ENCODE peak calls at places on chromosomes 13 and 19, in four cellular contexts. I is left cardiac atrium, E is anterior cingulate cortex, B is NCI-H1694. K is an unnamed sample.

GRCh38 chr13:112868308-112868707 is 100.7 kb upstream of the MCF2L start:
- DNase-seq in B (no peak), I (no peak), E (no peak), K (no peak)

GRCh38 chr13:21741396-21741795 is 70.5 kb downstream of the FGF9 start:
- DNase-seq in I (no peak), B (no peak), E (no peak), K (no peak)

GRCh38 chr13:23963947-23964346 is 66.6 kb upstream of the C1QTNF9B start:
- DNase-seq in I (no peak), E (no peak), B (no peak), K (no peak)

GRCh38 chr19:6319376-6319775 is 14.0 kb downstream of the ACER1 start:
- DNase-seq in B (no peak), E (no peak), I (no peak), K (no peak)

GRCh38 chr13:72431981-72432617 is 295.3 kb downstream of the MZT1 start:
- DNase-seq in I (no peak), E (no peak), B (no peak), K (no peak)

GRCh38 chr13:94435604-94436226 is 43.8 kb downstream of the DCT start:
- DNase-seq in B (peak), I (no peak), E (no peak), K (peak)

GRCh38 chr19:52069653-52070052 is 21.0 kb upstream of the ZNF432 start:
- DNase-seq in I (no peak), E (no peak), B (no peak), K (no peak)

GRCh38 chr13:41974262-41974900 is 13.5 kb upstream of the VWA8 start:
- DNase-seq in I (no peak), E (no peak), B (no peak), K (no peak)

GRCh38 chr13:81017525-81018152 is 676.7 kb upstream of the SPRY2 start:
- DNase-seq in I (no peak), E (no peak), B (peak), K (peak)

GRCh38 chr13:75391432-75392100 is 90.4 kb downstream of the TBC1D4 start:
- DNase-seq in E (no peak), B (no peak), I (no peak), K (no peak)

GRCh38 chr13:81872581-81872980 is 1531.7 kb upstream of the SPRY2 start:
- DNase-seq in E (no peak), I (no peak), B (peak), K (no peak)

GRCh38 chr13:39612023-39612637 is 9.1 kb upstream of the LHFPL6 start:
- DNase-seq in B (peak), I (peak), E (peak), K (peak)

GRCh38 chr13:23889598-23890224 is 511 bp upstream of the MIPEP start:
- DNase-seq in B (no peak), I (no peak), E (no peak), K (no peak)

GRCh38 chr13:33206945-33207615 is 78.5 kb downstream of the STARD13 start:
- DNase-seq in I (no peak), E (no peak), B (no peak), K (no peak)

GRCh38 chr13:40251343-40252032 is 415.0 kb downstream of the FOXO1 start:
- DNase-seq in B (no peak), E (no peak), I (no peak), K (no peak)

GRCh38 chr13:97112451-97113152 is 109.5 kb upstream of the MBNL2 start:
- DNase-seq in E (no peak), I (no peak), B (no peak), K (no peak)

GRCh38 chr13:35016362-35017148 is 74.5 kb downstream of the NBEA start:
- DNase-seq in I (no peak), B (no peak), E (no peak), K (peak)

GRCh38 chr13:85241045-85241444 is 558.2 kb downstream of the SLITRK6 start:
- DNase-seq in E (no peak), B (no peak), I (no peak), K (no peak)

GRCh38 chr13:74770361-74770760 is 636.2 kb upstream of the KLF12 start:
- DNase-seq in E (no peak), I (no peak), B (no peak), K (no peak)

GRCh38 chr13:42807236-42807635 is 25.9 kb downstream of the FAM216B start:
- DNase-seq in E (no peak), B (no peak), I (no peak), K (no peak)

GRCh38 chr19:35380450-35381124 is 9.7 kb downstream of the GPR42 start:
- DNase-seq in B (no peak), E (no peak), I (no peak), K (no peak)

GRCh38 chr13:66171821-66172220 is 1058.3 kb downstream of the PCDH9 start:
- DNase-seq in B (peak), E (no peak), I (no peak), K (no peak)

GRCh38 chr19:4062576-4063368 is 3.9 kb downstream of the ZBTB7A start:
- DNase-seq in B (no peak), I (no peak), E (no peak), K (no peak)

GRCh38 chr19:37933965-37934364 is 27.0 kb downstream of the SIPA1L3 start:
- DNase-seq in E (no peak), B (peak), I (peak), K (no peak)

GRCh38 chr19:38047048-38047435 is 140.0 kb downstream of the SIPA1L3 start:
- DNase-seq in E (no peak), B (no peak), I (no peak), K (no peak)

GRCh38 chr19:10554760-10555612 is 10.8 kb downstream of the KRI1 start:
- DNase-seq in B (no peak), E (no peak), I (no peak), K (no peak)

GRCh38 chr13:113851826-113852535 is 11.9 kb downstream of the GAS6 start:
- DNase-seq in E (no peak), I (no peak), B (no peak), K (no peak)

GRCh38 chr13:99986751-99987150 is 5.2 kb downstream of the ZIC2 start:
- DNase-seq in E (no peak), I (no peak), B (no peak), K (no peak)

GRCh38 chr13:97975851-97976550 is 22.5 kb downstream of the IPO5 start:
- DNase-seq in I (peak), B (peak), E (peak), K (peak)

GRCh38 chr19:5296457-5297271 is 43.9 kb downstream of the PTPRS start:
- DNase-seq in B (no peak), E (no peak), I (no peak), K (no peak)

GRCh38 chr13:37747071-37747612 is 122.4 kb downstream of the TRPC4 start:
- DNase-seq in I (no peak), B (no peak), E (no peak), K (no peak)